ENCODE peak calls at places on chromosomes 3 and 15, in nine cellular contexts. K, Y, O, C, E, V, D, M and H are unnamed samples.

GRCh38 chr3:58063424-58063823 is 55.2 kb downstream of the FLNB start:
- DNase-seq in K (no peak), Y (peak; percentile 72), O (no peak), C (no peak), E (peak; percentile 59), V (no peak), D (no peak), M (no peak), H (peak; percentile 52)

GRCh38 chr15:52163321-52164190 is 27.6 kb downstream of the GNB5 start:
- DNase-seq in K (no peak), Y (no peak), O (peak; percentile 54), C (peak; percentile 41), E (no peak), V (no peak), D (no peak), M (no peak), H (peak; percentile 13)

GRCh38 chr3:177554900-177555759 is 357.8 kb upstream of the TBL1XR1 start:
- DNase-seq in K (no peak), Y (no peak), O (peak; percentile 32), C (no peak), E (no peak), V (no peak), D (peak; percentile 28), M (no peak), H (no peak)

GRCh38 chr3:58560771-58561311 is 16.4 kb downstream of the FAM107A start:
- DNase-seq in K (no peak), Y (no peak), O (peak; percentile 79), C (peak; percentile 39), E (peak; percentile 17), V (no peak), D (peak; percentile 97), M (no peak), H (no peak)

GRCh38 chr15:62950455-62950854 is 92.1 kb upstream of the TPM1 start:
- DNase-seq in K (no peak), Y (no peak), O (no peak), C (no peak), E (no peak), V (no peak), D (no peak), M (no peak), H (no peak)

GRCh38 chr3:31974454-31974853 is 6.6 kb downstream of the OSBPL10 start:
- DNase-seq in K (no peak), Y (no peak), O (no peak), C (no peak), E (no peak), V (no peak), D (no peak), M (no peak), H (no peak)

GRCh38 chr3:36919439-36920160 is 25.3 kb downstream of the TRANK1 start:
- DNase-seq in K (no peak), Y (no peak), O (no peak), C (no peak), E (peak; percentile 44), V (no peak), D (no peak), M (no peak), H (no peak)

GRCh38 chr3:55735976-55736375 is 248.9 kb upstream of the WNT5A start:
- DNase-seq in K (no peak), Y (no peak), O (no peak), C (no peak), E (no peak), V (no peak), D (no peak), M (no peak), H (no peak)

GRCh38 chr3:20185364-20185732 is 658 bp downstream of the SGO1 start:
- DNase-seq in K (no peak), Y (no peak), O (peak; percentile 24), C (peak; percentile 12), E (no peak), V (no peak), D (no peak), M (no peak), H (peak; percentile 67)

GRCh38 chr15:95043933-95044313 is 812.6 kb downstream of the MCTP2 start:
- DNase-seq in K (no peak), Y (no peak), O (no peak), C (no peak), E (no peak), V (no peak), D (no peak), M (no peak), H (no peak)

GRCh38 chr3:126983653-126984390 is 907 bp downstream of the PLXNA1 start:
- DNase-seq in K (peak; percentile 74), Y (peak; percentile 45), O (peak; percentile 80), C (peak; percentile 49), E (peak; percentile 34), V (no peak), D (no peak), M (no peak), H (peak; percentile 63)

GRCh38 chr15:51180009-51180408 is 85.3 kb upstream of the TNFAIP8L3 start:
- DNase-seq in K (no peak), Y (no peak), O (no peak), C (no peak), E (no peak), V (no peak), D (no peak), M (no peak), H (no peak)

GRCh38 chr3:18580268-18580667 is 155.1 kb upstream of the SATB1 start:
- DNase-seq in K (no peak), Y (no peak), O (no peak), C (no peak), E (no peak), V (no peak), D (no peak), M (no peak), H (no peak)

GRCh38 chr15:64229129-64229724 is 66.4 kb upstream of the PPIB start:
- DNase-seq in K (no peak), Y (no peak), O (no peak), C (no peak), E (no peak), V (no peak), D (no peak), M (no peak), H (no peak)

GRCh38 chr3:38117163-38117716 is 19.7 kb downstream of the ACAA1 start:
- DNase-seq in K (no peak), Y (no peak), O (no peak), C (no peak), E (no peak), V (peak; percentile 15), D (no peak), M (no peak), H (no peak)

GRCh38 chr3:12046406-12046805 is 42.2 kb downstream of the SYN2 start:
- DNase-seq in K (no peak), Y (no peak), O (no peak), C (no peak), E (no peak), V (no peak), D (no peak), M (no peak), H (no peak)

GRCh38 chr3:183845608-183846288 is 20.4 kb upstream of the MAP6D1 start:
- DNase-seq in K (no peak), Y (no peak), O (no peak), C (no peak), E (no peak), V (no peak), D (no peak), M (no peak), H (no peak)

GRCh38 chr3:34012102-34012461 is 213.7 kb downstream of the PDCD6IP start:
- DNase-seq in K (no peak), Y (no peak), O (no peak), C (no peak), E (no peak), V (no peak), D (peak; percentile 96), M (no peak), H (no peak)

GRCh38 chr3:113287818-113288648 is 76.7 kb downstream of the BOC start:
- DNase-seq in K (no peak), Y (peak; percentile 63), O (peak; percentile 70), C (peak; percentile 74), E (no peak), V (no peak), D (peak; percentile 15), M (peak; percentile 14), H (peak; percentile 82)

GRCh38 chr3:100209169-100209568 is 51.6 kb upstream of the TBC1D23 start:
- DNase-seq in K (no peak), Y (no peak), O (no peak), C (no peak), E (no peak), V (no peak), D (no peak), M (no peak), H (no peak)

GRCh38 chr15:64651573-64652260 is 123.7 kb downstream of the RBPMS2 start:
- DNase-seq in K (no peak), Y (no peak), O (peak; percentile 51), C (no peak), E (no peak), V (no peak), D (no peak), M (no peak), H (no peak)

GRCh38 chr3:16311960-16312451 is 47.0 kb downstream of the OXNAD1 start:
- DNase-seq in K (no peak), Y (no peak), O (no peak), C (no peak), E (no peak), V (no peak), D (no peak), M (no peak), H (no peak)

GRCh38 chr3:89521328-89521727 is 413.9 kb downstream of the EPHA3 start:
- DNase-seq in K (no peak), Y (no peak), O (no peak), C (no peak), E (no peak), V (no peak), D (no peak), M (no peak), H (no peak)

GRCh38 chr15:64634576-64635485 is 140.6 kb downstream of the RBPMS2 start:
- DNase-seq in K (no peak), Y (no peak), O (peak; percentile 75), C (peak; percentile 74), E (no peak), V (no peak), D (no peak), M (no peak), H (no peak)

GRCh38 chr3:128965280-128965679 is 28.6 kb downstream of the CFAP92 start:
- DNase-seq in K (no peak), Y (no peak), O (no peak), C (no peak), E (no peak), V (no peak), D (no peak), M (no peak), H (no peak)

GRCh38 chr15:81095690-81096365 is 38.2 kb upstream of the CFAP161 start:
- DNase-seq in K (no peak), Y (no peak), O (no peak), C (no peak), E (no peak), V (no peak), D (no peak), M (no peak), H (peak; percentile 19)

GRCh38 chr15:43218908-43219706 is 1.7 kb downstream of the EPB42 start:
- DNase-seq in K (no peak), Y (no peak), O (peak; percentile 84), C (peak; percentile 59), E (no peak), V (no peak), D (no peak), M (no peak), H (peak; percentile 94)

GRCh38 chr3:58531956-58532355 is 5.0 kb downstream of the ACOX2 start:
- DNase-seq in K (no peak), Y (no peak), O (no peak), C (no peak), E (no peak), V (no peak), D (no peak), M (no peak), H (no peak)

GRCh38 chr15:51144021-51144532 is 49.4 kb upstream of the TNFAIP8L3 start:
- DNase-seq in K (no peak), Y (peak; percentile 34), O (no peak), C (no peak), E (no peak), V (no peak), D (peak; percentile 10), M (no peak), H (no peak)

GRCh38 chr3:106920609-106921008 is 456.6 kb upstream of the CCDC54 start:
- DNase-seq in K (no peak), Y (no peak), O (no peak), C (no peak), E (no peak), V (no peak), D (no peak), M (no peak), H (no peak)

GRCh38 chr15:67413770-67414429 is 107.0 kb upstream of the C15orf61 start:
- DNase-seq in K (no peak), Y (no peak), O (no peak), C (no peak), E (no peak), V (no peak), D (no peak), M (no peak), H (no peak)